ENCODE peak calls at places on chromosomes 13 and 19, in five cellular contexts. K is ELF-1, I is fibroblast of the conjunctiva, M is neural crest cell, A is NCI-H1105 treated with DMSO at 0.1 percent for 48 hours. F is an unnamed sample.

GRCh38 chr19:43412441-43412840 is 2.2 kb upstream of the TEX101 start:
- DNase-seq in K (peak; percentile 14), I (no peak), M (no peak), A (no peak), F (no peak)

GRCh38 chr19:49133621-49134454 is 14.5 kb downstream of the PPFIA3 start:
- DNase-seq in K (peak; percentile 90), I (no peak), M (no peak), A (peak; percentile 72), F (no peak)

GRCh38 chr19:4641132-4641531 is 1.8 kb downstream of the TNFAIP8L1 start:
- DNase-seq in K (no peak), I (no peak), M (no peak), A (no peak), F (no peak)

GRCh38 chr13:77415253-77416127 is 88.6 kb upstream of the MYCBP2 start:
- DNase-seq in K (no peak), I (no peak), M (no peak), A (no peak), F (no peak)

GRCh38 chr13:98974053-98974452 is 3.8 kb downstream of the DOCK9 start:
- DNase-seq in K (no peak), I (no peak), M (no peak), A (no peak), F (no peak)

GRCh38 chr13:51697181-51697580 is 106.8 kb downstream of the DHRS12 start:
- DNase-seq in K (no peak), I (no peak), M (no peak), A (no peak), F (no peak)

GRCh38 chr13:46154136-46154854 is 27.7 kb downstream of the LCP1 start:
- DNase-seq in K (no peak), I (no peak), M (no peak), A (peak; percentile 2), F (no peak)

GRCh38 chr19:32404939-32405430 is 585 bp upstream of the DPY19L3 start:
- DNase-seq in K (no peak), I (peak; percentile 13), M (peak; percentile 22), A (peak; percentile 36), F (peak; percentile 92)

GRCh38 chr13:59477011-59477410 is 686.7 kb downstream of the DIAPH3 start:
- DNase-seq in K (no peak), I (no peak), M (no peak), A (no peak), F (no peak)

GRCh38 chr13:72508392-72508791 is 219.0 kb downstream of the MZT1 start:
- DNase-seq in K (no peak), I (no peak), M (no peak), A (no peak), F (no peak)

GRCh38 chr13:20258208-20258962 is 26.3 kb upstream of the GJB6 start:
- DNase-seq in K (no peak), I (no peak), M (no peak), A (peak; percentile 6), F (no peak)

GRCh38 chr19:58334691-58335249 is 8.0 kb downstream of the ZSCAN22 start:
- DNase-seq in K (no peak), I (no peak), M (no peak), A (no peak), F (no peak)

GRCh38 chr13:69857188-69857821 is 250.3 kb upstream of the ATXN8OS start:
- DNase-seq in K (no peak), I (peak; percentile 1), M (no peak), A (peak; percentile 47), F (no peak)

GRCh38 chr19:44753932-44754742 is 5.6 kb downstream of the BCL3 start:
- DNase-seq in K (peak; percentile 53), I (peak; percentile 68), M (no peak), A (no peak), F (peak; percentile 99)

GRCh38 chr13:100269837-100270236 is 180.9 kb downstream of the PCCA start:
- DNase-seq in K (no peak), I (peak; percentile 68), M (no peak), A (no peak), F (no peak)

GRCh38 chr19:32581704-32582164 is 744 bp downstream of the PDCD5 start:
- DNase-seq in K (peak; percentile 47), I (peak; percentile 5), M (peak; percentile 9), A (no peak), F (no peak)

GRCh38 chr13:49560270-49561063 is 24.9 kb downstream of the RCBTB1 start:
- DNase-seq in K (peak; percentile 13), I (no peak), M (no peak), A (no peak), F (no peak)

GRCh38 chr13:112065521-112065866 is 1.5 kb upstream of the SOX1 start:
- DNase-seq in K (no peak), I (no peak), M (no peak), A (no peak), F (peak; percentile 55)

GRCh38 chr19:48638831-48639381 is 1.7 kb upstream of the DBP start:
- DNase-seq in K (peak; percentile 95), I (no peak), M (no peak), A (no peak), F (no peak)

GRCh38 chr19:53812335-53812734 is 11.8 kb downstream of the NLRP12 start:
- DNase-seq in K (no peak), I (no peak), M (no peak), A (no peak), F (no peak)

GRCh38 chr19:50377051-50377441 is 789 bp downstream of the NR1H2 start:
- DNase-seq in K (peak; percentile 68), I (no peak), M (no peak), A (peak; percentile 69), F (no peak)

GRCh38 chr13:75968103-75968838 is 332.1 kb downstream of the LMO7 start:
- DNase-seq in K (no peak), I (no peak), M (no peak), A (no peak), F (no peak)

GRCh38 chr19:38266981-38267597 is 2.7 kb downstream of the SPINT2 start:
- DNase-seq in K (peak; percentile 44), I (no peak), M (no peak), A (no peak), F (no peak)

GRCh38 chr19:52542984-52543664 is 15.7 kb downstream of the ZNF808 start:
- DNase-seq in K (no peak), I (no peak), M (no peak), A (no peak), F (no peak)

GRCh38 chr13:27339299-27339698 is 68.7 kb downstream of the RASL11A start:
- DNase-seq in K (peak; percentile 84), I (peak; percentile 40), M (peak; percentile 23), A (no peak), F (no peak)